ENCODE peak calls at places on chromosomes 16 and 17, in six cellular contexts. W, U, N, P, A and E are unnamed samples.

GRCh38 chr16:89161763-89162162 is 9.8 kb upstream of the CDH15 start:
- DNase-seq in W (no peak), U (no peak), N (no peak), P (no peak), A (no peak), E (no peak)

GRCh38 chr16:22813946-22814325 is at the start of gene HS3ST2:
- DNase-seq in W (no peak), U (no peak), N (no peak), P (no peak), A (no peak), E (no peak)

GRCh38 chr16:576823-577201 is 7.0 kb downstream of the PIGQ start:
- DNase-seq in W (no peak), U (no peak), N (no peak), P (no peak), A (no peak), E (no peak)

GRCh38 chr17:7407033-7407432 is 612 bp upstream of the NLGN2 start:
- DNase-seq in W (no peak), U (no peak), N (no peak), P (no peak), A (no peak), E (no peak)

GRCh38 chr16:14088155-14088753 is 17.1 kb downstream of the MRTFB start:
- DNase-seq in W (no peak), U (no peak), N (no peak), P (no peak), A (no peak), E (no peak)

GRCh38 chr16:88026964-88027938 is 76.0 kb downstream of the BANP start:
- DNase-seq in W (no peak), U (no peak), N (no peak), P (no peak), A (no peak), E (no peak)

GRCh38 chr16:86631441-86631840 is 53.1 kb downstream of the FOXL1 start:
- DNase-seq in W (no peak), U (no peak), N (no peak), P (no peak), A (peak), E (peak)

GRCh38 chr17:9189870-9190269 is 168.6 kb downstream of the NTN1 start:
- DNase-seq in W (no peak), U (no peak), N (no peak), P (no peak), A (no peak), E (no peak)

GRCh38 chr16:26642047-26642664 is 424.6 kb upstream of the C16orf82 start:
- DNase-seq in W (no peak), U (no peak), N (no peak), P (no peak), A (no peak), E (no peak)

GRCh38 chr17:56833812-56834379 is at the start of the genes C17orf67 and DGKE:
- DNase-seq in W (peak), U (peak), N (peak), P (peak), A (peak), E (peak)

GRCh38 chr17:44077595-44077909 is 7.0 kb downstream of the G6PC3 start:
- DNase-seq in W (no peak), U (no peak), N (no peak), P (no peak), A (no peak), E (no peak)

GRCh38 chr17:79218175-79218824 is 143.7 kb downstream of the ENGASE start:
- DNase-seq in W (no peak), U (no peak), N (no peak), P (no peak), A (no peak), E (no peak)

GRCh38 chr17:47695664-47696376 is 1.9 kb downstream of the TBKBP1 start:
- DNase-seq in W (no peak), U (no peak), N (no peak), P (no peak), A (no peak), E (no peak)

GRCh38 chr17:72984925-72985322 is 107.6 kb downstream of the SLC39A11 start:
- DNase-seq in W (no peak), U (no peak), N (no peak), P (no peak), A (no peak), E (no peak)

GRCh38 chr16:25817295-25817694 is 125.5 kb downstream of the HS3ST4 start:
- DNase-seq in W (no peak), U (no peak), N (no peak), P (no peak), A (no peak), E (no peak)

GRCh38 chr16:19284207-19284606 is 1.3 kb upstream of the CLEC19A start:
- DNase-seq in W (no peak), U (no peak), N (no peak), P (peak), A (no peak), E (peak)

GRCh38 chr16:5490499-5490898 is 392.9 kb upstream of the EEF2KMT start:
- DNase-seq in W (no peak), U (no peak), N (no peak), P (no peak), A (no peak), E (no peak)

GRCh38 chr17:33765871-33766270 is 472.8 kb upstream of the ASIC2 start:
- DNase-seq in W (no peak), U (no peak), N (no peak), P (no peak), A (no peak), E (no peak)

GRCh38 chr17:50279181-50279526 is 4.9 kb downstream of the TMEM92 start:
- DNase-seq in W (no peak), U (peak), N (no peak), P (no peak), A (peak), E (peak)

GRCh38 chr16:73171901-73172619 is 124.1 kb upstream of the ZFHX3 start:
- DNase-seq in W (no peak), U (no peak), N (no peak), P (no peak), A (no peak), E (no peak)

GRCh38 chr17:38542286-38542685 is 63.5 kb downstream of the SRCIN1 start:
- DNase-seq in W (no peak), U (no peak), N (no peak), P (no peak), A (no peak), E (no peak)

GRCh38 chr16:2194852-2195315 is 1.5 kb downstream of the CASKIN1 start:
- DNase-seq in W (peak), U (peak), N (no peak), P (no peak), A (no peak), E (peak)